ENCODE peak calls at places on chromosomes 11 and 22, in eight cellular contexts. V, M, F, T, J, R, E and S are unnamed samples.
A peak's percentile ranks its signal among the peaks of the same experiment; 100 is the strongest.

GRCh38 chr11:15327786-15328231 is 213.1 kb downstream of the INSC start:
- DNase-seq in V (peak; percentile 21), M (peak; percentile 44), F (peak; percentile 49), T (peak; percentile 51), J (peak; percentile 6), R (no peak), E (peak; percentile 52), S (peak; percentile 31)

GRCh38 chr11:73426184-73426845 is 50.1 kb downstream of the RELT start:
- DNase-seq in V (no peak), M (no peak), F (no peak), T (peak; percentile 53), J (no peak), R (peak; percentile 39), E (peak; percentile 26), S (no peak)

GRCh38 chr11:122917311-122917710 is 34.8 kb downstream of the JHY start:
- DNase-seq in V (peak; percentile 40), M (peak; percentile 52), F (no peak), T (peak; percentile 32), J (no peak), R (peak; percentile 8), E (no peak), S (no peak)

GRCh38 chr22:32587449-32587848 is 112.8 kb downstream of the FBXO7 start:
- DNase-seq in V (no peak), M (peak; percentile 14), F (no peak), T (no peak), J (no peak), R (no peak), E (no peak), S (no peak)

GRCh38 chr22:20867179-20868099 is 8.6 kb downstream of the SNAP29 start:
- DNase-seq in V (no peak), M (peak; percentile 35), F (peak; percentile 25), T (peak; percentile 46), J (no peak), R (no peak), E (peak; percentile 62), S (no peak)

GRCh38 chr11:86251285-86251830 is 6.8 kb downstream of the EED start:
- DNase-seq in V (no peak), M (no peak), F (no peak), T (no peak), J (no peak), R (no peak), E (no peak), S (no peak)

GRCh38 chr11:117281159-117281558 is 10.0 kb upstream of the BACE1-AS start:
- DNase-seq in V (peak; percentile 80), M (peak; percentile 96), F (no peak), T (peak; percentile 99), J (no peak), R (peak; percentile 98), E (peak; percentile 93), S (no peak)

GRCh38 chr22:44876921-44877320 is 124.5 kb downstream of the ARHGAP8 start:
- DNase-seq in V (no peak), M (no peak), F (no peak), T (no peak), J (no peak), R (no peak), E (no peak), S (no peak)

GRCh38 chr11:81987829-81988472 is 745.7 kb downstream of the FAM181B start:
- DNase-seq in V (peak; percentile 2), M (peak; percentile 29), F (no peak), T (no peak), J (no peak), R (no peak), E (peak; percentile 80), S (no peak)

GRCh38 chr11:10326080-10326964 is 21.4 kb downstream of the ADM start:
- DNase-seq in V (no peak), M (peak; percentile 45), F (no peak), T (no peak), J (no peak), R (no peak), E (peak; percentile 88), S (no peak)

GRCh38 chr22:49930596-49931412 is 12.4 kb downstream of the CRELD2 start:
- DNase-seq in V (no peak), M (peak; percentile 70), F (peak; percentile 91), T (peak; percentile 66), J (no peak), R (peak; percentile 66), E (peak; percentile 64), S (no peak)

GRCh38 chr22:24995649-24996180 is 43.2 kb downstream of the KIAA1671 start:
- DNase-seq in V (no peak), M (no peak), F (no peak), T (no peak), J (no peak), R (no peak), E (no peak), S (no peak)

GRCh38 chr11:64655901-64656601 is 65.0 kb downstream of the SLC22A12 start:
- DNase-seq in V (no peak), M (no peak), F (no peak), T (peak; percentile 27), J (no peak), R (no peak), E (peak; percentile 54), S (no peak)

GRCh38 chr11:92697461-92698314 is 271.8 kb upstream of the MTNR1B start:
- DNase-seq in V (no peak), M (no peak), F (no peak), T (peak; percentile 2), J (no peak), R (no peak), E (no peak), S (no peak)

DNA sequence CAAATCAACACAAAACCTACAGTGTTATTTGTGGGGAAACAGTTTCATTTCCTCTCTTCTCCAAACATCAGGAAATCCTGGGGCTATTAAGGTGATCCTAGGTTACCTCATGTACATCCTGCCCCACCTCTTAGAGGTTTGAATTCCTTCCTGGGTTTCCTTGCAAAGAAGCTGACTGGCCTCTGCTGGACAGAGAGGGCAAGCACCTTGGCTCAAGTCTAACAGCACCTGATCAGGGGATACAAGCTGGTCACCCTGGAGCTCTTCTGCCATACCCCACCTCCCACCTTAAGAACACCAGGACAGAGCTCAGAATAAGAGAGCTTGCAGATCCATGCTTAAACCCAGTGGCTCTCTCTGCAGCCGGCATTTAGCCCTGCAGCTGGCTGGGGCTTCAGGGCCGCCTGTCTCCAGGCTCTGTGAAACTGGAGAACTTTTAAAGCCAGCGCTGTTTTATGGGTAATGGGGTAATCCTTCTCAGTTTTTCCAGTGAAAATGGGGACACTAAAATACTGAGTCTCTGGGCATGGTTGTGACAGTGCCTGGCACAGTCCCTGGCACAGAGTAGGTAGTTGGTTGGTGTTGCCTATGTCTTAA is 386.6 kb upstream of the NARS2 start:
- DNase-seq in V (peak; percentile 81), M (peak; percentile 47), F (peak; percentile 16), T (peak; percentile 46), J (no peak), R (peak; percentile 19), E (peak; percentile 54), S (peak; percentile 45)
- TF ChIP-seq CTCF in V (peak; percentile 43), M (peak; percentile 57), F (peak; percentile 24), T (peak; percentile 50), J (peak; percentile 27), R (peak; percentile 73), E (peak; percentile 59), S (no peak)

DNA sequence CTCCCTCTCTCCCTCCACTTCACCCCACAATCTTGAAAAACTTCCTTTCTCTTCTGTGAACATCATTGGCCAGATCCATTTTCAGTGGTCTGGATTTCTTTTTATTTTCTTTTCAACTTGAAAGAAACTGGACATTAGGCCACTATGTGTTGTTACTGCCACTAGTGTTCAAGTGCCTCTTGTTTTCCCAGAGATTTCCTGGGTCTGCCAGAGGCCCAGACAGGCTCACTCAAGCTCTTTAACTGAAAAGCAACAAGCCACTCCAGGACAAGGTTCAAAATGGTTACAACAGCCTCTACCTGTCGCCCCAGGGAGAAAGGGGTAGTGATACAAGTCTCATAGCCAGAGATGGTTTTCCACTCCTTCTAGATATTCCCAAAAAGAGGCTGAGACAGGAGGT is 92.1 kb downstream of the CD44 start:
- DNase-seq in V (no peak), M (no peak), F (no peak), T (no peak), J (no peak), R (no peak), E (no peak), S (no peak)
- TF ChIP-seq CTCF in V (no peak), M (no peak), F (no peak), T (no peak), J (no peak), R (no peak), E (no peak), S (no peak)

GRCh38 chr11:76459299-76459698 is 14.5 kb downstream of the EMSY start:
- DNase-seq in V (peak; percentile 15), M (peak; percentile 14), F (peak; percentile 16), T (no peak), J (peak; percentile 41), R (no peak), E (no peak), S (no peak)
- TF ChIP-seq CTCF in V (peak; percentile 41), M (peak; percentile 51), F (peak; percentile 25), T (peak; percentile 21), J (peak; percentile 33), R (peak; percentile 74), E (peak; percentile 45), S (no peak)

GRCh38 chr22:48576333-48577013 is 1251.2 kb downstream of the BRD1 start:
- DNase-seq in V (no peak), M (no peak), F (peak; percentile 24), T (no peak), J (peak; percentile 41), R (no peak), E (no peak), S (no peak)

GRCh38 chr22:48575567-48576332 is 1251.9 kb downstream of the BRD1 start:
- DNase-seq in V (no peak), M (no peak), F (no peak), T (no peak), J (no peak), R (no peak), E (no peak), S (no peak)

GRCh38 chr22:48573766-48574165 is 1253.9 kb downstream of the BRD1 start:
- DNase-seq in V (no peak), M (no peak), F (no peak), T (no peak), J (no peak), R (no peak), E (no peak), S (no peak)

GRCh38 chr22:48572951-48573350 is 1254.7 kb downstream of the BRD1 start:
- DNase-seq in V (no peak), M (no peak), F (no peak), T (no peak), J (no peak), R (no peak), E (no peak), S (no peak)

DNA sequence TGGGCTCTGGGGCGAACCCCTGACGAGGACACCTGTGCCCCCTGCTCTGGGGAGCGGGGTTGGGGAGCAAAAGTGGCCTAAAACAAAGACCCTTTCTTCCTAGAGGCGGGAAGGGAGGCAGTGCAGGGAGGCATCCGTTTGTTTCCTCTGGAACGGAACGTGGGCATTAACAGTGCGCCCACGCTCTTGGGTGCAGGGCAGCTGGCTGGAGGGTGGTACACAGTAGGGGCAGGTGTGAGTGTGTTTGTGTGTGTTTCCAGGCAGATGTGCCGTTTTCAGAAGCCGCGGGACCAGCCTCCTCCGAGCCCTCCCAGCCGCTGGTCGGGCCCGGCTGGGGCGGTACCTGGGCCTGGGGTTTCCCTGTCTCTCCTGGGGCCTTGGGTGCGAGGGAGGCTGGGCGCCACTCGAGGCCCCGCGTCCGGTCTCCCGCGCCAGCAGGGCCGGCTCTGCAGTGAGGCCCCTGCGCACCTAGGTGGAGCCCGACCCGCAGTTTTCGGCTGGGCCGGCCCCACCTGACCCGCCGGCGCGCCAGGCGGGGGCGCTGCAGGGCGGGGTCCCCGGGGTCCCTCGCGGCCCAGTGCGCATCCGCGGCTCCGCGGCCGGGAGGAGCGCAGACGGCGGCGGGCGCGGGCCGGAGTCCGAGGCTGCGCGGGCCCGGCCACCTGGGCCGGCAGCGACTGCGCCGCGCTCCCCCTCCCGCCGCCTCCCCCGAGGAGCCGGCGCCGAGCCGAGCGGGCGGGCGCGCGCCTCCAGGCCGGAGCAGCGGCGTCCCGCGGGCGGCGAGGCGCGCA is 1252.7 kb downstream of the BRD1 start:
- DNase-seq in V (no peak), M (peak; percentile 9), F (no peak), T (no peak), J (peak; percentile 79), R (no peak), E (peak; percentile 17), S (no peak)
- TF ChIP-seq CTCF in V (no peak), M (no peak), F (no peak), T (peak; percentile 12), J (peak; percentile 81), R (no peak), E (peak; percentile 10), S (no peak)